ENCODE peak calls at places on chromosomes 2 and 18, in six cellular contexts. L, O, P, R, I and J are unnamed samples.

GRCh38 chr2:43495727-43496126 is 100.1 kb downstream of the THADA start:
- DNase-seq in L (no peak), O (peak), P (no peak), R (no peak), I (no peak), J (no peak)

GRCh38 chr18:25287096-25287495 is 64.9 kb downstream of the ZNF521 start:
- DNase-seq in L (no peak), O (no peak), P (no peak), R (no peak), I (no peak), J (no peak)

GRCh38 chr2:221444106-221444505 is 128.0 kb downstream of the EPHA4 start:
- DNase-seq in L (peak), O (peak), P (no peak), R (no peak), I (no peak), J (no peak)

GRCh38 chr2:100320547-100321180 is 1.6 kb downstream of the LONRF2 start:
- DNase-seq in L (peak), O (no peak), P (no peak), R (no peak), I (peak), J (no peak)

GRCh38 chr2:12106440-12107080 is 360.1 kb downstream of the LPIN1 start:
- DNase-seq in L (peak), O (peak), P (no peak), R (no peak), I (no peak), J (no peak)

GRCh38 chr2:108587621-108588020 is 53.4 kb downstream of the LIMS1 start:
- DNase-seq in L (peak), O (peak), P (no peak), R (no peak), I (no peak), J (no peak)

GRCh38 chr2:46294185-46294836 is 2.9 kb upstream of the EPAS1 start:
- DNase-seq in L (no peak), O (peak), P (peak), R (no peak), I (peak), J (peak)

GRCh38 chr18:59893971-59894370 is 5.8 kb upstream of the PMAIP1 start:
- DNase-seq in L (no peak), O (no peak), P (no peak), R (no peak), I (no peak), J (no peak)

GRCh38 chr2:151730242-151730975 is 3.9 kb downstream of the NEB start:
- DNase-seq in L (no peak), O (peak), P (peak), R (no peak), I (no peak), J (no peak)

GRCh38 chr2:168928113-168928823 is 27.2 kb downstream of the G6PC2 start:
- DNase-seq in L (no peak), O (no peak), P (no peak), R (no peak), I (no peak), J (no peak)

GRCh38 chr18:46700026-46700425 is 43.0 kb upstream of the LOXHD1 start:
- DNase-seq in L (no peak), O (no peak), P (no peak), R (no peak), I (no peak), J (no peak)

GRCh38 chr2:50975546-50975945 is 56.4 kb downstream of the NRXN1 start:
- DNase-seq in L (no peak), O (no peak), P (no peak), R (no peak), I (no peak), J (no peak)

GRCh38 chr18:9613550-9614400 is 584 bp downstream of the PPP4R1 start:
- DNase-seq in L (peak), O (peak), P (peak), R (peak), I (peak), J (peak)
- TF ChIP-seq CTCF in L (no peak), O (no peak), P (no peak), R (no peak), I (no peak), J (no peak)

GRCh38 chr18:44134447-44134846 is 546.2 kb upstream of the SETBP1 start:
- DNase-seq in L (no peak), O (no peak), P (no peak), R (no peak), I (no peak), J (no peak)

GRCh38 chr18:44128365-44128764 is 552.3 kb upstream of the SETBP1 start:
- DNase-seq in L (no peak), O (no peak), P (no peak), R (no peak), I (no peak), J (no peak)

GRCh38 chr18:44133483-44133882 is 547.2 kb upstream of the SETBP1 start:
- DNase-seq in L (no peak), O (peak), P (no peak), R (no peak), I (no peak), J (no peak)

GRCh38 chr18:44126598-44126997 is 554.1 kb upstream of the SETBP1 start:
- DNase-seq in L (no peak), O (no peak), P (no peak), R (no peak), I (no peak), J (no peak)

GRCh38 chr18:44130365-44130942 is 550.2 kb upstream of the SETBP1 start:
- DNase-seq in L (peak), O (peak), P (peak), R (no peak), I (peak), J (peak)
- TF ChIP-seq CTCF in L (peak), O (peak), P (peak), R (peak), I (peak), J (peak)

GRCh38 chr2:205903549-205904129 is 182.3 kb downstream of the INO80D start:
- DNase-seq in L (no peak), O (no peak), P (peak), R (no peak), I (peak), J (peak)
- TF ChIP-seq CTCF in L (peak), O (peak), P (peak), R (no peak), I (peak), J (peak)

DNA sequence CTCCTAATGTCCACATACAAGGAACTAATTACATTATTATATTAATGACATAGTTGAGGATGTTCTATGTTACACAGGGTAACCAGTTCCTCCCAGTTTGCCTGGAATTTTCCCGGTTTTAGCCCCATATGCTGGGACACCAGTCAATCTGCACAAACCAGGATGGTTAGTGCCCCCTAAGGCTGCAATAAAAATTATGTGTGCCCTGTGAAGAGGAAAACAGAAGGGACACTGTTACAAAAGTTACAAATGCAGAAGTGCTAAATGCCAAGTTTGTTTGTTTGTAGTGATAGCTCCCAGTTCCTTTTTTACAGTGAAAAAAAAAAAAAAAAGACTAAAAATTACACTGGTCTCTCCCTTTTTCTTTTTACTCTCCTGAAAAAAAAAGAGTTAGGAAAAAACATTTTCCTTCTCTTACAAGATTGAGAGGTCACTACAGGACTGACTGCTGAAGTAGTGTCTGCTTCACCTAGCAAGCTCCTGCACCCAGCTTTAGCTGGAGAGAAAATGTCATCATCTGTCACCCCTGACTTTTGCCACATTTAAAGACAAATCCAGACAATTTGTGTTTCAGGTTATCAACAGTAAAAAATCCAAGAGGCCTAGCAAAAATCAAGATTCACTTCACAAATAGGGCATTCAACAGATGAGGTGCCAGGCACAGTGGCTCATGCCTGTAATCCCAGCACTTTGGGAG is 3.2 kb downstream of the ANKRD44 start:
- DNase-seq in L (no peak), O (no peak), P (no peak), R (no peak), I (no peak), J (no peak)
- TF ChIP-seq CTCF in L (no peak), O (peak), P (no peak), R (no peak), I (no peak), J (no peak)

GRCh38 chr2:98615481-98615880 is 7.1 kb downstream of the UNC50 start:
- DNase-seq in L (no peak), O (peak), P (no peak), R (no peak), I (no peak), J (no peak)
- TF ChIP-seq CTCF in L (no peak), O (no peak), P (no peak), R (no peak), I (no peak), J (no peak)

GRCh38 chr2:153291718-153292117 is 186.8 kb downstream of the RPRM start:
- DNase-seq in L (no peak), O (no peak), P (no peak), R (no peak), I (no peak), J (no peak)

DNA sequence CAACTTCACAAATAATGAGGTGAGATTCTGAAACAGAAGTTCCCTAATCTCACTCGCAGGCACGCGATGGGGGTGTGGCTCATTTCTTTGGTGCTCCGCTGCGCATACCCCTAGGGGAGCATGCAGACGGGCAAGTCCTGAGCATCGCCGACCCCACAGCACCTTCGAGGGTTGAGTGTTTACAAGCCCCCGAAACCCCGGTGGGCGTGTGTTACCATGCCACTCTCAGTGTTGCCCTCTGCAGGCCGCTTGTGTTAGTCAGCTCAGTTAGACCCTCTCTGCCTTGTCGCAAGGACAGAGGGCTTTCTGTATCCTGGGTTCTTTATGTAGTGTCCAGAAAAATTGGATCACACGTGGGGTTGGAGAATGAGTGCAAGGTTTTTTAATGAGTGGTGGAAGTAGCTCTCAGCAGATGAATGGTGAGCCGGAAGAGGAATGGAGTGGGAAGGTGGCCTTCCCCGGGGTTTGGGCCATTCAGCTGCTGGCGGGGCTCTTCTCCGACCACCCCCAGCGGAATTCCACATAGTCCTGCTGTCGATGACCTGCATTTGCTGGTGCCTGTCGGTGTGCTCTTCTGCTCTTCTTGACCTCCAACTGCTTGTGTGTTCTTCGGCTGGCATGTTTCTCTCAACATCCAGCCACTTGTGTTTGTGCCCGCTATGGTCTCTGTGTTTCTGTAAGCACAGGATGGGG is 191.3 kb downstream of the RPRM start:
- DNase-seq in L (no peak), O (no peak), P (peak), R (no peak), I (peak), J (no peak)
- TF ChIP-seq CTCF in L (no peak), O (peak), P (no peak), R (no peak), I (peak), J (no peak)

GRCh38 chr2:54859416-54859815 is 136.0 kb downstream of the EML6 start:
- DNase-seq in L (no peak), O (no peak), P (no peak), R (no peak), I (no peak), J (no peak)
- TF ChIP-seq CTCF in L (no peak), O (no peak), P (no peak), R (no peak), I (no peak), J (no peak)

DNA sequence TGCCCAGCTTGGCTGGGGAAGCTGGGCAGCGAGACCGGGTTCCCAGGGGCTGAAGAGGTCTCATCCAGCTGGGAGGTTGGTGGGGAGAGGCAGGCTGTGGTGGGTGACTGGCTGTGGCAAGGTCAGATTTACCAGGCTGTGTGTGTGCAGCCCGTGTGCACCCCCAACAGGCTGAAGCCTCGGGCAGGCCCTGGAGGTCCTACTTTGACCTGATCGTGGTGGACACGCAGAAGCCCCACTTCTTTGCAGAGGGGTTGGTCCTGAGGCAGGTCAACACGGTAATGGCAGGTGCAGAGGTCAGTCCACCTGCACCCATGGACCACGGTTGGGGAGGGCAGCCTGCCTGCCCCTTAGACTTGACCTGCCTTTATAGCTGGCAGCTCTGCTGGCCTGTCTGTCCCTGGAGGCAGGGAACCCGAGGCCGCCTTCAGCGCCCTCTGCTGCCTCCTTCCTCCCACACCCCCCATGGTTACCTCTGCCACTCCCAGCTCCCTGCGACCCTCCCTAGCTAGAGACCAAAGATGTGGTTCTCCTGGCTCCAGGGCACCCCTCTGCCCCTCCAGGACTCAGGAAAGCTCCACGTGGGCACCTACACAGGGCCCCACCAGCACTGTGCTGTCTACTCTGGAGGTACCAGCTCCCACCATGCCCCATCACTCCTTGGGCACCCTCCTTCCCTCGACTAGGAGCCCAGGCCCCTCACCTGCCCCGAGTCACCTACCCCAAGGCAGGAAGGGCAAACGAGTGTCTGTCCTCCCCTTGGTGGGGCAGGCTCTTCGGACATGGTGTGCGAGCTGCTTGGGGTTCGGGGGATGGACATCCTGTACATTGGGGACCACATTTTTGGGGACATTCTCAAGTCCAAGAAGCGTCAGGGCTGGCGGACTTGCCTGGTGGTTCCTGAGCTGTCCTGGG is 4.0 kb downstream of the NT5DC4 start:
- DNase-seq in L (no peak), O (no peak), P (peak), R (no peak), I (no peak), J (no peak)
- TF ChIP-seq CTCF in L (no peak), O (peak), P (no peak), R (no peak), I (no peak), J (no peak)